ENCODE peak calls at places on chromosomes 2 and 18, in four cellular contexts. Q is neural progenitor cell, S is GM23338, V is OCI-LY7. T is an unnamed sample. For H3K4me1, the result is how much of the 10 kb centered on the place peaks cover.

GRCh38 chr2:195563857-195564512 is 93.0 kb upstream of the SLC39A10 start:
- DNase-seq in Q (no peak), S (no peak), V (no peak), T (no peak)

GRCh38 chr2:7190587-7191320 is 273.5 kb downstream of the RNF144A start:
- DNase-seq in Q (peak), S (no peak), V (no peak), T (peak)

GRCh38 chr2:68994864-68995263 is 18.1 kb upstream of the ANTXR1 start:
- DNase-seq in Q (no peak), S (no peak), V (no peak), T (peak)

GRCh38 chr2:75528221-75528977 is 32.3 kb downstream of the EVA1A start:
- DNase-seq in Q (no peak), S (peak), V (no peak), T (peak)

GRCh38 chr2:197487385-197487784 is 12.3 kb downstream of the HSPD1 start:
- DNase-seq in Q (no peak), S (no peak), V (no peak), T (no peak)

GRCh38 chr18:9842446-9842845 is 43.3 kb upstream of the TXNDC2 start:
- DNase-seq in Q (no peak), S (no peak), V (no peak), T (no peak)

GRCh38 chr2:219944861-219945260 is 317.4 kb downstream of the SLC4A3 start:
- DNase-seq in Q (no peak), S (no peak), V (no peak), T (no peak)

GRCh38 chr2:210567279-210567678 is 10.9 kb downstream of the CPS1 start:
- DNase-seq in Q (no peak), S (no peak), V (no peak), T (no peak)

GRCh38 chr2:236179653-236180500 is 11.7 kb upstream of the GBX2 start:
- DNase-seq in Q (peak), S (peak), V (no peak), T (peak)

GRCh38 chr2:218393750-218394290 is 5.8 kb upstream of the CTDSP1 start:
- DNase-seq in Q (no peak), S (no peak), V (no peak), T (peak)

GRCh38 chr2:234422895-234423505 is 73.9 kb downstream of the ARL4C start:
- DNase-seq in Q (no peak), S (no peak), V (peak), T (no peak)

DNA sequence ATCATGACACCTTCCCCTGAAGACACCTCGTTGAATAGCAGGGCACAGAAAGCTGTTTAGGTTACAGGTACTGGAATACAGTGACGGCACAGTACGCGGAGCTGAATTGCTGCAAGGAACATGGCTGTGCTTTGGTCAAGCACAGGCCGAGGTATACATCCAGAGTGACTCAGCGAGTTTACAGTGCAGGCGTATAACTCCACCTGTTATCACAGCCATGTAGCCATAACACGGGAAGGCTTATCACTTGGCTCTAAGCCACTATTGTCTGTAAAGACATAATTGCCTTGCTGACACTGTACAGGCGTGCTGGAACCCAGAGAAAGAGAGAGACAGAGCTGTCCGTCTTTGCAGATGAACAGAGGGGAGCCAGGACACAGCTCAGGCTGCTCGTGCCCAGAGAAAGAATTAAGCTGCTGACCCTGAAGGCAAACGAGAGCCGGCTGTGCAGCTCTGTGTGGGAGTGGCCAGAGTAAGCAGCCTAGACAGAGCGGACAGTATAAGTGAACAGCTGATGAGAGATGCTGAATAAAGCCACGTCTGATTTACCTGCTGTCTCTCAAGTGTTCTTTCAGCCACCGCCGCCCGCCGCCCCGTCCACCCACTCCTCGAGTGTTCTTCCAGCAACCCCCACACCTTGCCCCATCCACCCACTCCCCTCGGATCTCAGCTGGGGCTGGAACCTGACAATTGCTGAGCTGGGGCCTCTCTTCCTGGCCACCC is 87.3 kb upstream of the PPP1CB start:
- DNase-seq in Q (peak), S (no peak), V (no peak), T (no peak)
- H3K4me1 ChIP-seq in Q (under half), S (under half), V (under half), T (under half)

DNA sequence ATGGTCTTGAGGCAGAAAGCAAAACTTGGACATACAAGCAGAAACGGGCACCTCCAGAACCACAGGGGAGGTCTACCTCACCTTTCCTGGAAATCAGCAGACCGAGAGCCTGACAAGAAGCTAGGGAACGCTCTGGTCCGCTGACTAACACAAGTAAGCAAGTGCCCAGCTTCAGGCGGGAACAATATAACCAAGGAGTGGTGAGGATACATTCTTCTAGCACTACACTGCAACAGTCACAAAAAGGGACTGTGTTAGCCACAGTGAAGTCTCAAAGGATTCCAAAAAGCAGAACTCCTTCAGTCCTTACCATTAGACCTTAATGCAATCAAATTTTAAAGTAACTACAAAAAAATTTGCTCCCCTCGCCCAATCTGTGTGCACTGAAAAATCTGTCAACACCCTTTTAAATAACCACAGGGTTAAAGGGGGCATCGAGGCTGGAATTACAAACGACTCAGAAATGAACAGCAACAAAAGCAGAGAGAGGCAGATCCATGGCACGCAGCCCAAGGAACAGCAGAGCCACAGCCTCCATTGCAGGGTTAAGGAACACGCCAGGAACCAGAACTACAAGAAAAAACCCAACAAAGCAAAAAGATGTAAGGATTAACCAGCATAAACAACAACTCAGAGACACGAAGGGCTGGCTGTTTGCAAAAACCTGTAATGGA is 7.1 kb downstream of the THAP4 start:
- DNase-seq in Q (no peak), S (no peak), V (no peak), T (no peak)
- H3K4me2 ChIP-seq in Q (no peak), S (no peak), V (no peak), T (no peak)

DNA sequence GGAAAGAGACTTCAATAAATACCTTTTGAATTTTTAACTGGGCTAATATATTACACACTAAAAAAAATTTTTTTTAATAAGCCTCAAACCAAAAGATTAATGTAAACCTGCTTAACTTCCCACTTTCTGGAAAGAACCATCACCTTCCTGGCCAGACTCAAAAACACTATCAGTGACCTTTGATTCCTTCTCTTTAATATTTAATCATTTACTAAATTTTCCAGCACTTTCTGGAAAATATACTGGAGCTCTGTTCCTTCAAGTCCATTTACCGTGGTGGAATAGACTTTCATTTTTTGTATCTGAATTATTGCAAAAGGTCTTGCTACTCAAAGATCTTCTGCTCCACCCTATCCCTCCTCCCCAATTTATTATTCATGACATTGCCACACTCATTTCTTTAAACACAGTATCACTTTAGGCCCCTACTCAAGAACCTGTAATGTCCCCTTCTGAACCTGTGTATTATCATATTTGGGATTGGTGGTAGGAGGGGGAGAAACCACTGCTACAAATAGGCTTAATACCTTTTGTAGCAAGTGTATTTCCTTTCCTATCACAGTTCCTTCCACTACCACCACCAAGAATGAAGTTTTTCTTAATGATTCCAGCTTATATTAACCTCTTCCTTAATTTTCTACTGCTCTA is 7.4 kb downstream of the PPP4R3B start:
- DNase-seq in Q (no peak), S (no peak), V (no peak), T (no peak)
- H3K4me1 ChIP-seq in Q (under half), S (under half), V (under half), T (under half)

GRCh38 chr18:518081-518480 is 17.6 kb upstream of the COLEC12 start:
- DNase-seq in Q (no peak), S (no peak), V (no peak), T (peak)

GRCh38 chr18:512957-513356 is 12.5 kb upstream of the COLEC12 start:
- DNase-seq in Q (no peak), S (no peak), V (no peak), T (no peak)

GRCh38 chr18:513826-514530 is 13.5 kb upstream of the COLEC12 start:
- DNase-seq in Q (no peak), S (no peak), V (no peak), T (no peak)

GRCh38 chr18:515156-515815 is 14.8 kb upstream of the COLEC12 start:
- DNase-seq in Q (no peak), S (no peak), V (no peak), T (no peak)

DNA sequence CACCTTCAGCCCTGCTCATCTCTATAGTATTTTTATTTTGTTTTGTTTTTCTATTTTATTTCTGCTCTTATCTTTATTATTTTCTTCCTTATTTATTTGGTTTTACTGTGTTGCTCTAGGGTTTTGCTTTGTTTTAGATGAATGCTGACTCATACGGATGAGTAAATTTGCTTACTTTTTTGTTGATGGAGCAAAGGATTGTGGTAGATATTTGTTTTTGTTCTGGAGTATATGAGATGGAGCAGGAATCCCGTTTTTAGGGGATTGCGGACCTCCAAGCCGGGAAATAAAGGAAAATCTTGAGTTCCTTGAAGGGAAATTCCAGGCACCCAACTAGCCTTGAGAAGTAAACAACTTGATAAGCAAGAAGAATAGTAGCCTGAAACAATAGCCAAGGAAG is 15.3 kb upstream of the COLEC12 start:
- DNase-seq in Q (peak), S (no peak), V (no peak), T (no peak)
- H3K4me2 ChIP-seq in Q (no peak), S (peak), V (no peak), T (no peak)

DNA sequence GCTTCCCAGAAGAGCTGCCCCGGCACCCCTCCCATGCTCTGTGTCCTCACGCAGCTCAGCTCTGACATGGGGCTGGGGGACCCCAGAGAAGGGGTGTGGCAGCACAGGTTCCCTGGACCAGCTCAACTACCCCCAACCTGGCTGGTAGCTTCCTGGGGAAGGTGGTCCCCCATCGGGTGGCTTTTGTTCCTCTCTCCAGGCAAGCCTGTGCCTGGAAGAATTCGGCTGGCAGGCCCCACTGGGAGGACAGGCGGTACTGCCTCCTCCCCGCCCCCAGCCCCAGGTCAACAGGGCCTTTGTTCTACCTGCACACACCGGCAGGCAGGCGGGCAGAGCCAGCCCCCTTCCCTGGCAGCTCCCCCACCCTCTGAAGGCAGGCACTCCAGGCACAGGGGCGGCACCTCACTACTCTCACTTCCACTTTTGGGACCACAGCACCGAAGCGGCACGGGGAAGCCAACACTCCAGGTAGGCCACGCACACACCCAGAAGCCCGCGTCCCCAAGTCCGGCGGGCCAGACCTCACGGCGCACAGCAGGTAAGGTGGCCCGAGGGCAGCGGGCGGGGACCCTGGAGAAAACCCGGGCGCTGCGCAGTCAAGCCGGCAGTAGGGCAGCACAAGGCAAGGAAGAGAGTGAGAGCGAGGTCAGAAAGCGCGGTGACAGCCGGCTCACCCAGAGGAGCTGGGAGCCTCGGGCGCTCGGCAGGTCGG is 1.3 kb downstream of the HS6ST1 start:
- DNase-seq in Q (peak), S (peak), V (peak), T (peak)
- H3K4me1 ChIP-seq in Q (under half), S (under half), V (under half), T (under half)

DNA sequence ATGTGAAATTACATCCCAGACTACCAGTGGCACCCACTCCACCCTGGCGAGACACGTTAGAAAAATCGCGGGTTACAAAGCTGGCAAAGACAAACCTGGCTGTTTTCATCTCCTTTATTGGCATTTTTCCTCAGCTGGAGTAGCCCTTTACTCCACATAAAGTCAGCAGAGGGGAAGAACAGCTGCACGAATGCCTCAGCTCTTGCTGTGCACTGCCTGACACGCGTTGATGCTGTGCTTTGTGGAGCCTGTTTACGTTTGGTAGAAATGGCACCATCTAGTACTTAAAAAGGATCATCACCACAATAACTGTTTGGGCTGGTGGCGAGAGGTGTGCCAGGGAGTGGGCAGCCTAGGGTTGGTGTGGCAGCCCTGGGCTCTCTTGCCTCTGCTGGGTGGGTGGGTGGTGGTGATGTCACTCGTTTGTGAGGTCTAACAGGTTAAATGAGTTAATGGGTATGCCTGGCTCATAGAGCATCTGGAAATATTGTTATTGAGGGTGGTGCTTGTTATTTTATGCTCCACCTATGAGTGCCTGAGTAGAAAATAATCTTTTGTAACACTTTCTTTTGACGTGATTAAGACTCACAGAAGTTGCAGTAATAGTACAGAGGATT is 16.4 kb downstream of the FARP2 start:
- DNase-seq in Q (no peak), S (no peak), V (no peak), T (no peak)
- H3K4me2 ChIP-seq in Q (no peak), S (no peak), V (peak), T (no peak)

GRCh38 chr2:48440103-48440390 is 89.9 kb upstream of the STON1 start:
- DNase-seq in Q (no peak), S (no peak), V (no peak), T (no peak)
- H3K4me1 ChIP-seq in Q (under half), S (under half), V (under half), T (under half)

GRCh38 chr2:131674174-131674507 is 146.5 kb downstream of the CCDC74A start:
- DNase-seq in Q (no peak), S (no peak), V (no peak), T (no peak)
- H3K4me2 ChIP-seq in Q (peak), S (peak), V (peak), T (no peak)